ENCODE peak calls at places on chromosomes 5 and 9, in six cellular contexts. F, L, Z, I, H and O are unnamed samples.

GRCh38 chr5:1332461-1333001 is 12.4 kb downstream of the CLPTM1L start:
- DNase-seq in F (no peak), L (no peak), Z (no peak), I (no peak), H (no peak), O (no peak)

GRCh38 chr5:423626-424258 is 19.2 kb upstream of the EXOC3 start:
- DNase-seq in F (no peak), L (no peak), Z (no peak), I (no peak), H (no peak), O (no peak)

GRCh38 chr9:32589083-32589713 is 16.2 kb upstream of the NDUFB6 start:
- DNase-seq in F (peak), L (peak), Z (peak), I (peak), H (peak), O (peak)

GRCh38 chr5:44389410-44389879 is at the start of gene FGF10:
- DNase-seq in F (no peak), L (peak), Z (peak), I (no peak), H (peak), O (no peak)

GRCh38 chr5:91417219-91417618 is 34.1 kb upstream of the ARRDC3 start:
- DNase-seq in F (no peak), L (peak), Z (no peak), I (peak), H (no peak), O (no peak)

GRCh38 chr5:53037141-53037859 is 48.1 kb downstream of the ITGA2 start:
- DNase-seq in F (peak), L (peak), Z (peak), I (no peak), H (peak), O (no peak)

GRCh38 chr5:119187776-119188529 is 117.1 kb downstream of the DMXL1 start:
- DNase-seq in F (no peak), L (no peak), Z (no peak), I (no peak), H (no peak), O (no peak)

GRCh38 chr5:175853573-175854230 is 17.7 kb upstream of the CPLX2 start:
- DNase-seq in F (peak), L (no peak), Z (peak), I (no peak), H (no peak), O (no peak)

GRCh38 chr5:58921106-58921505 is 338.2 kb downstream of the RAB3C start:
- DNase-seq in F (no peak), L (peak), Z (no peak), I (no peak), H (no peak), O (no peak)

GRCh38 chr9:89815061-89815902 is 210.5 kb downstream of the GADD45G start:
- DNase-seq in F (no peak), L (no peak), Z (no peak), I (no peak), H (no peak), O (no peak)